ENCODE peak calls at places on chromosomes 4 and X, in five cellular contexts. One of them, this sample, is unnamed.

GRCh38 chr4:7798215-7798995 is 141.3 kb downstream of the AFAP1 start:
- DNase-seq in aorta: no peak
- DNase-seq in effector memory CD4-positive, alpha-beta T cell: no peak
- DNase-seq in OCI-LY7: peak; percentile 1
- DNase-seq in fibroblast of lung: peak; percentile 58
- DNase-seq in this sample: no peak

GRCh38 chr4:24999392-25000104 is 31.2 kb downstream of the LGI2 start:
- DNase-seq in effector memory CD4-positive, alpha-beta T cell: no peak
- DNase-seq in aorta: no peak
- DNase-seq in fibroblast of lung: no peak
- DNase-seq in OCI-LY7: peak; percentile 59
- DNase-seq in this sample: no peak

GRCh38 chrX:30777575-30777974 is 111.5 kb downstream of the TAB3 start:
- DNase-seq in effector memory CD4-positive, alpha-beta T cell: no peak
- DNase-seq in aorta: no peak
- DNase-seq in fibroblast of lung: no peak
- DNase-seq in OCI-LY7: no peak
- DNase-seq in this sample: no peak

GRCh38 chrX:43939187-43939926 is 33.8 kb downstream of the NDP start:
- DNase-seq in effector memory CD4-positive, alpha-beta T cell: no peak
- DNase-seq in fibroblast of lung: peak; percentile 37
- DNase-seq in aorta: no peak
- DNase-seq in OCI-LY7: no peak
- DNase-seq in this sample: no peak

GRCh38 chrX:121244511-121244910 is 197.1 kb downstream of the GLUD2 start:
- DNase-seq in fibroblast of lung: no peak
- DNase-seq in effector memory CD4-positive, alpha-beta T cell: no peak
- DNase-seq in aorta: no peak
- DNase-seq in OCI-LY7: no peak
- DNase-seq in this sample: no peak

GRCh38 chr4:24104173-24104572 is 214.3 kb upstream of the PPARGC1A start:
- DNase-seq in fibroblast of lung: peak; percentile 79
- DNase-seq in OCI-LY7: no peak
- DNase-seq in effector memory CD4-positive, alpha-beta T cell: no peak
- DNase-seq in aorta: no peak
- DNase-seq in this sample: no peak

GRCh38 chr4:147453561-147454141 is 27.2 kb upstream of the EDNRA start:
- DNase-seq in fibroblast of lung: peak; percentile 86
- DNase-seq in aorta: no peak
- DNase-seq in OCI-LY7: no peak
- DNase-seq in effector memory CD4-positive, alpha-beta T cell: no peak
- DNase-seq in this sample: no peak

GRCh38 chrX:115324194-115324593 is 34.7 kb downstream of the LUZP4 start:
- DNase-seq in fibroblast of lung: peak; percentile 65
- DNase-seq in effector memory CD4-positive, alpha-beta T cell: no peak
- DNase-seq in aorta: peak; percentile 76
- DNase-seq in OCI-LY7: no peak
- DNase-seq in this sample: no peak

GRCh38 chr4:54539500-54540029 is 118.2 kb upstream of the KIT start:
- DNase-seq in aorta: peak; percentile 89
- DNase-seq in fibroblast of lung: peak; percentile 30
- DNase-seq in effector memory CD4-positive, alpha-beta T cell: no peak
- DNase-seq in OCI-LY7: no peak
- DNase-seq in this sample: no peak

GRCh38 chr4:154491341-154491679 is 289 bp downstream of the DCHS2 start:
- DNase-seq in fibroblast of lung: peak; percentile 31
- DNase-seq in effector memory CD4-positive, alpha-beta T cell: no peak
- DNase-seq in aorta: no peak
- DNase-seq in OCI-LY7: no peak
- DNase-seq in this sample: no peak

GRCh38 chr4:152539556-152540292 is 3.8 kb upstream of the FBXW7 start:
- DNase-seq in effector memory CD4-positive, alpha-beta T cell: no peak
- DNase-seq in fibroblast of lung: no peak
- DNase-seq in OCI-LY7: peak; percentile 57
- DNase-seq in aorta: no peak
- DNase-seq in this sample: no peak

GRCh38 chrX:40176979-40177430 is 79.2 kb upstream of the BCOR start:
- DNase-seq in effector memory CD4-positive, alpha-beta T cell: no peak
- DNase-seq in fibroblast of lung: no peak
- DNase-seq in aorta: no peak
- DNase-seq in OCI-LY7: no peak
- DNase-seq in this sample: no peak

GRCh38 chr4:3221996-3222395 is 27.0 kb upstream of the MSANTD1 start:
- DNase-seq in effector memory CD4-positive, alpha-beta T cell: no peak
- DNase-seq in fibroblast of lung: no peak
- DNase-seq in OCI-LY7: no peak
- DNase-seq in aorta: peak; percentile 53
- DNase-seq in this sample: no peak

GRCh38 chr4:94486372-94486801 is 34.6 kb downstream of the PDLIM5 start:
- DNase-seq in effector memory CD4-positive, alpha-beta T cell: no peak
- DNase-seq in fibroblast of lung: no peak
- DNase-seq in aorta: no peak
- DNase-seq in OCI-LY7: no peak
- DNase-seq in this sample: no peak

GRCh38 chrX:20571611-20572010 is 304.9 kb upstream of the RPS6KA3 start:
- DNase-seq in effector memory CD4-positive, alpha-beta T cell: no peak
- DNase-seq in OCI-LY7: no peak
- DNase-seq in fibroblast of lung: peak; percentile 20
- DNase-seq in aorta: no peak
- DNase-seq in this sample: no peak

GRCh38 chrX:39307488-39307887 is 506.2 kb downstream of the MID1IP1 start:
- DNase-seq in aorta: no peak
- DNase-seq in fibroblast of lung: no peak
- DNase-seq in effector memory CD4-positive, alpha-beta T cell: no peak
- DNase-seq in OCI-LY7: no peak
- DNase-seq in this sample: no peak

GRCh38 chr4:29153642-29154041 is 1566.5 kb upstream of the PCDH7 start:
- DNase-seq in fibroblast of lung: no peak
- DNase-seq in OCI-LY7: no peak
- DNase-seq in effector memory CD4-positive, alpha-beta T cell: no peak
- DNase-seq in aorta: no peak
- DNase-seq in this sample: no peak

GRCh38 chrX:20309796-20310195 is 43.1 kb upstream of the RPS6KA3 start:
- DNase-seq in fibroblast of lung: peak; percentile 47
- DNase-seq in aorta: no peak
- DNase-seq in OCI-LY7: no peak
- DNase-seq in effector memory CD4-positive, alpha-beta T cell: no peak
- DNase-seq in this sample: no peak

GRCh38 chr4:1512738-1513660 is 106.8 kb upstream of the NKX1-1 start:
- DNase-seq in aorta: peak; percentile 78
- DNase-seq in OCI-LY7: no peak
- DNase-seq in fibroblast of lung: no peak
- DNase-seq in effector memory CD4-positive, alpha-beta T cell: peak; percentile 11
- DNase-seq in this sample: no peak

GRCh38 chr4:153111426-153112070 is 92.7 kb upstream of the TRIM2 start:
- DNase-seq in fibroblast of lung: no peak
- DNase-seq in aorta: no peak
- DNase-seq in effector memory CD4-positive, alpha-beta T cell: no peak
- DNase-seq in OCI-LY7: no peak
- DNase-seq in this sample: no peak

GRCh38 chrX:100829730-100830129 is 9.5 kb downstream of the CSTF2 start:
- DNase-seq in aorta: no peak
- DNase-seq in effector memory CD4-positive, alpha-beta T cell: no peak
- DNase-seq in OCI-LY7: no peak
- DNase-seq in fibroblast of lung: peak; percentile 1
- DNase-seq in this sample: no peak

GRCh38 chr4:21769404-21770147 is 179.0 kb downstream of the KCNIP4 start:
- DNase-seq in fibroblast of lung: peak; percentile 69
- DNase-seq in effector memory CD4-positive, alpha-beta T cell: no peak
- DNase-seq in OCI-LY7: no peak
- DNase-seq in aorta: no peak
- DNase-seq in this sample: no peak

GRCh38 chr4:2244947-2245786 is 3.2 kb upstream of the HAUS3 start:
- DNase-seq in fibroblast of lung: no peak
- DNase-seq in aorta: no peak
- DNase-seq in OCI-LY7: no peak
- DNase-seq in effector memory CD4-positive, alpha-beta T cell: no peak
- DNase-seq in this sample: no peak

GRCh38 chr4:95548738-95549245 is at the start of gene UNC5C:
- DNase-seq in OCI-LY7: no peak
- DNase-seq in aorta: peak; percentile 93
- DNase-seq in fibroblast of lung: peak; percentile 85
- DNase-seq in effector memory CD4-positive, alpha-beta T cell: no peak
- DNase-seq in this sample: no peak

GRCh38 chr4:147340111-147340510 is 140.8 kb upstream of the EDNRA start:
- DNase-seq in effector memory CD4-positive, alpha-beta T cell: no peak
- DNase-seq in aorta: no peak
- DNase-seq in OCI-LY7: no peak
- DNase-seq in fibroblast of lung: peak; percentile 81
- DNase-seq in this sample: no peak

GRCh38 chr4:145480257-145480656 is 1.4 kb upstream of the SMAD1 start:
- DNase-seq in effector memory CD4-positive, alpha-beta T cell: no peak
- DNase-seq in aorta: no peak
- DNase-seq in fibroblast of lung: no peak
- DNase-seq in OCI-LY7: peak; percentile 52
- DNase-seq in this sample: no peak

DNA sequence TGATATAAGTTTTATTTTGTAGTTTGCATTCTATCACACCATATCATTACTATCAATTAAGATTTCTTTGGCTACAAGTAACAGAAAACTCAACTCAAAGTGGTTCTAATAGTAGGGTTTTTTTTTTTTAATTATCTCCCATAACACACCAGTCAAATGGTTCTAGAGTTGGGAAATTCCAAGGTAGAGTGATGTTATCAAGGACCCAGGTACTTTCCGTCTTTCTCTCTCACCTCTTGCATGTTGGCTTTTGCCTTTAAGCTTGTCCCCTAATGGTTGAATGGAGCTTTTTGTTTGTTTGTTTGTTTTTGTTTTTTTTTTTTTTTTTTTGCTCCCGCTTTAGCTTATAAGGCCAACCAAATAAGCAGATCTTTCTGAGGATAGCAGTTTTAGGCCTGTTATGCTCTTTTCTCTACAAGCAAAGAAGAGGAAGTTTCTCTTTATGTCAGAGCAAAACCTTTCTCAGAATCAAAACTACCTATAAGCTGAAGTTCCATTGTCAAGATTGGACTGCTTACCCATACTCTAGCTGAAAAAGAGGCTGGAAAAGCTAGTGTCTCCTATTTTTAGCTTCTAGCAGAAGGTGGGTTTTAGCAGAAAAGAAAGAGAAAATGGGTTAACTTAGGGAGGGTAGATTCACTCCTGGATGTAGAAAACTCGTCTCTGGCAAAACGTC is 177.5 kb downstream of the EDA start:
- DNase-seq in fibroblast of lung: no peak
- DNase-seq in effector memory CD4-positive, alpha-beta T cell: no peak
- DNase-seq in aorta: no peak
- DNase-seq in OCI-LY7: no peak
- DNase-seq in this sample: no peak
- H3K4me1 ChIP-seq in fibroblast of lung: no peaks in the 10 kb centered on the region
- H3K4me1 ChIP-seq in effector memory CD4-positive, alpha-beta T cell: no peaks in the 10 kb centered on the region
- H3K4me1 ChIP-seq in aorta: no peaks in the 10 kb centered on the region
- H3K4me1 ChIP-seq in OCI-LY7: no peaks in the 10 kb centered on the region
- H3K4me1 ChIP-seq in this sample: no peaks in the 10 kb centered on the region

GRCh38 chr4:85825937-85826678 is 351.2 kb downstream of the ARHGAP24 start:
- DNase-seq in OCI-LY7: no peak
- DNase-seq in fibroblast of lung: peak; percentile 51
- DNase-seq in aorta: no peak
- DNase-seq in effector memory CD4-positive, alpha-beta T cell: no peak
- DNase-seq in this sample: no peak
- H3K4me1 ChIP-seq in OCI-LY7: no peaks in the 10 kb centered on the region
- H3K4me1 ChIP-seq in fibroblast of lung: peaks cover 8% of the 10 kb centered on the region
- H3K4me1 ChIP-seq in aorta: peaks cover 5% of the 10 kb centered on the region
- H3K4me1 ChIP-seq in effector memory CD4-positive, alpha-beta T cell: no peaks in the 10 kb centered on the region
- H3K4me1 ChIP-seq in this sample: no peaks in the 10 kb centered on the region

GRCh38 chr4:6271701-6272465 is 2.2 kb downstream of the WFS1 start:
- DNase-seq in effector memory CD4-positive, alpha-beta T cell: no peak
- DNase-seq in fibroblast of lung: no peak
- DNase-seq in OCI-LY7: no peak
- DNase-seq in aorta: peak; percentile 85
- DNase-seq in this sample: no peak

GRCh38 chr4:6269651-6270511 is at the start of gene WFS1:
- DNase-seq in fibroblast of lung: peak; percentile 98
- DNase-seq in effector memory CD4-positive, alpha-beta T cell: peak; percentile 91
- DNase-seq in OCI-LY7: peak; percentile 98
- DNase-seq in aorta: peak; percentile 99
- DNase-seq in this sample: peak; percentile 99

GRCh38 chr4:6269400-6269650 is 325 bp upstream of the WFS1 start:
- DNase-seq in effector memory CD4-positive, alpha-beta T cell: no peak
- DNase-seq in aorta: no peak
- DNase-seq in OCI-LY7: no peak
- DNase-seq in fibroblast of lung: no peak
- DNase-seq in this sample: no peak

GRCh38 chr4:6271206-6271605 is 1.6 kb downstream of the WFS1 start:
- DNase-seq in aorta: no peak
- DNase-seq in effector memory CD4-positive, alpha-beta T cell: no peak
- DNase-seq in fibroblast of lung: no peak
- DNase-seq in OCI-LY7: no peak
- DNase-seq in this sample: no peak

GRCh38 chr4:6270691-6271121 is 1.1 kb downstream of the WFS1 start:
- DNase-seq in effector memory CD4-positive, alpha-beta T cell: no peak
- DNase-seq in aorta: peak; percentile 68
- DNase-seq in fibroblast of lung: peak; percentile 51
- DNase-seq in OCI-LY7: no peak
- DNase-seq in this sample: no peak
- H3K4me1 ChIP-seq in effector memory CD4-positive, alpha-beta T cell: peaks cover 4% of the 10 kb centered on the region
- H3K4me1 ChIP-seq in aorta: no peaks in the 10 kb centered on the region
- H3K4me1 ChIP-seq in fibroblast of lung: peaks cover 34% of the 10 kb centered on the region
- H3K4me1 ChIP-seq in OCI-LY7: peaks cover 75% of the 10 kb centered on the region
- H3K4me1 ChIP-seq in this sample: peaks cover 14% of the 10 kb centered on the region

DNA sequence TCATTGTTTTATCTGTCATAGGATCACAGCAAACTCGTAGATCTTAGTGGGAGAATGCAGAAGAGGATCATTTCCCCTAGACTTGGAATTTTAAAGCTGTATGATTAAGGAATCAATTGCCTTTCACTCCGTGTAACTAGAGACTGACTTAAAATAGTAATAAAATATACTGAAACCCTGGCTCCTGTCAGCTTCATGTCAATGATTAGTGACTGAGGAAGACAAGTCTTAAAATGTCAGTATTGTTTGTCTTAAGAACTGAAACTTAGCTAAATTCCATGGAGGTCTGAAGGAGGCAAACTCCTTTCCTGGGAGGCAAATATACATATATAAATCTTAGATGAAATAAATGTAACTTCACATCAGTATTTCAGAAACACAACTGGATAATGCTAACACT is 1016.7 kb upstream of the PCDH10 start:
- DNase-seq in fibroblast of lung: no peak
- DNase-seq in effector memory CD4-positive, alpha-beta T cell: no peak
- DNase-seq in OCI-LY7: no peak
- DNase-seq in aorta: no peak
- DNase-seq in this sample: no peak
- H3K4me1 ChIP-seq in fibroblast of lung: no peaks in the 10 kb centered on the region
- H3K4me1 ChIP-seq in effector memory CD4-positive, alpha-beta T cell: no peaks in the 10 kb centered on the region
- H3K4me1 ChIP-seq in OCI-LY7: no peaks in the 10 kb centered on the region
- H3K4me1 ChIP-seq in aorta: no peaks in the 10 kb centered on the region
- H3K4me1 ChIP-seq in this sample: no peaks in the 10 kb centered on the region

GRCh38 chr4:15413623-15414019 is 14.2 kb upstream of the C1QTNF7 start:
- DNase-seq in OCI-LY7: no peak
- DNase-seq in aorta: no peak
- DNase-seq in fibroblast of lung: no peak
- DNase-seq in effector memory CD4-positive, alpha-beta T cell: no peak
- DNase-seq in this sample: no peak
- H3K4me1 ChIP-seq in OCI-LY7: peaks cover 44% of the 10 kb centered on the region
- H3K4me1 ChIP-seq in aorta: no peaks in the 10 kb centered on the region
- H3K4me1 ChIP-seq in fibroblast of lung: peaks cover 5% of the 10 kb centered on the region
- H3K4me1 ChIP-seq in effector memory CD4-positive, alpha-beta T cell: peaks cover 11% of the 10 kb centered on the region
- H3K4me1 ChIP-seq in this sample: peaks cover 11% of the 10 kb centered on the region

GRCh38 chr4:40991908-40992307 is 222.4 kb downstream of the APBB2 start:
- DNase-seq in effector memory CD4-positive, alpha-beta T cell: no peak
- DNase-seq in fibroblast of lung: no peak
- DNase-seq in OCI-LY7: peak; percentile 96
- DNase-seq in aorta: no peak
- DNase-seq in this sample: no peak
- H3K4me1 ChIP-seq in effector memory CD4-positive, alpha-beta T cell: no peaks in the 10 kb centered on the region
- H3K4me1 ChIP-seq in fibroblast of lung: peaks cover 22% of the 10 kb centered on the region
- H3K4me1 ChIP-seq in OCI-LY7: peaks cover 94% of the 10 kb centered on the region
- H3K4me1 ChIP-seq in aorta: peaks cover 3% of the 10 kb centered on the region
- H3K4me1 ChIP-seq in this sample: no peaks in the 10 kb centered on the region

GRCh38 chr4:173237722-173238121 is 69.1 kb downstream of the GALNT7 start:
- DNase-seq in effector memory CD4-positive, alpha-beta T cell: no peak
- DNase-seq in OCI-LY7: no peak
- DNase-seq in aorta: no peak
- DNase-seq in fibroblast of lung: no peak
- DNase-seq in this sample: no peak
- H3K4me1 ChIP-seq in effector memory CD4-positive, alpha-beta T cell: peaks cover 3% of the 10 kb centered on the region
- H3K4me1 ChIP-seq in OCI-LY7: no peaks in the 10 kb centered on the region
- H3K4me1 ChIP-seq in aorta: no peaks in the 10 kb centered on the region
- H3K4me1 ChIP-seq in fibroblast of lung: peaks cover 3% of the 10 kb centered on the region
- H3K4me1 ChIP-seq in this sample: no peaks in the 10 kb centered on the region